ENCODE peak calls at places on chromosomes 5 and 9, in six cellular contexts. H is mesendoderm, G is GM23248, F is HCT116, V is IMR-90, L is HepG2. R is an unnamed sample.

GRCh38 chr5:178474562-178475184 is 115.5 kb downstream of the COL23A1 start:
- DNase-seq in H (peak; percentile 55), L (no peak), F (no peak), V (no peak), G (no peak), R (no peak)

GRCh38 chr9:80698725-80699124 is 990.6 kb downstream of the TLE1 start:
- DNase-seq in V (peak; percentile 18), F (no peak), G (no peak), L (no peak), H (no peak), R (no peak)

GRCh38 chr9:91341749-91342148 is 20.0 kb downstream of the AUH start:
- DNase-seq in L (no peak), V (no peak), F (no peak), H (no peak), G (no peak), R (no peak)

GRCh38 chr5:8908055-8908683 is 637.7 kb downstream of the SEMA5A start:
- DNase-seq in F (no peak), L (no peak), V (peak; percentile 43), G (peak; percentile 41), H (peak; percentile 72), R (peak; percentile 17)

GRCh38 chr5:172102913-172103629 is 85.0 kb downstream of the STK10 start:
- DNase-seq in V (peak; percentile 95), H (peak; percentile 78), G (peak; percentile 99), F (peak; percentile 64), L (no peak), R (peak; percentile 94)

GRCh38 chr9:129267141-129267540 is 89.1 kb upstream of the IER5L start:
- DNase-seq in F (no peak), G (no peak), H (no peak), L (no peak), V (no peak), R (no peak)

GRCh38 chr9:33124716-33125378 is 42.3 kb downstream of the B4GALT1 start:
- DNase-seq in V (no peak), H (no peak), L (no peak), F (no peak), G (no peak), R (no peak)

GRCh38 chr5:150672237-150672883 is 11.3 kb downstream of the MYOZ3 start:
- DNase-seq in F (no peak), L (no peak), G (peak; percentile 56), H (peak; percentile 93), V (no peak), R (peak; percentile 76)

GRCh38 chr9:110926828-110927227 is 111.4 kb downstream of the LPAR1 start:
- DNase-seq in F (no peak), V (no peak), L (no peak), H (no peak), G (no peak), R (no peak)

GRCh38 chr5:131163315-131164119 is 1.5 kb downstream of the HINT1 start:
- DNase-seq in F (no peak), V (peak; percentile 45), L (peak; percentile 75), G (peak; percentile 57), H (peak; percentile 16), R (peak; percentile 23)

GRCh38 chr5:132013711-132014110 is 2.3 kb upstream of the ACSL6 start:
- DNase-seq in L (no peak), F (no peak), V (no peak), G (no peak), H (no peak), R (peak; percentile 40)

GRCh38 chr5:177085985-177086917 is at the start of gene FGFR4:
- DNase-seq in G (peak; percentile 80), L (peak; percentile 65), H (peak; percentile 91), V (peak; percentile 39), F (peak; percentile 78), R (peak; percentile 32)

GRCh38 chr5:60649288-60649917 is 50.6 kb downstream of the DEPDC1B start:
- DNase-seq in F (peak; percentile 33), L (peak; percentile 59), G (peak; percentile 66), V (peak; percentile 51), H (peak; percentile 45), R (peak; percentile 43)

GRCh38 chr9:110555971-110556370 is 23.6 kb downstream of the SVEP1 start:
- DNase-seq in L (peak; percentile 62), F (no peak), H (no peak), G (peak; percentile 89), V (peak; percentile 88), R (peak; percentile 29)

GRCh38 chr5:122492675-122493074 is 180.6 kb downstream of the SNCAIP start:
- DNase-seq in V (no peak), H (peak; percentile 68), F (peak; percentile 24), G (peak; percentile 24), L (no peak), R (no peak)

DNA sequence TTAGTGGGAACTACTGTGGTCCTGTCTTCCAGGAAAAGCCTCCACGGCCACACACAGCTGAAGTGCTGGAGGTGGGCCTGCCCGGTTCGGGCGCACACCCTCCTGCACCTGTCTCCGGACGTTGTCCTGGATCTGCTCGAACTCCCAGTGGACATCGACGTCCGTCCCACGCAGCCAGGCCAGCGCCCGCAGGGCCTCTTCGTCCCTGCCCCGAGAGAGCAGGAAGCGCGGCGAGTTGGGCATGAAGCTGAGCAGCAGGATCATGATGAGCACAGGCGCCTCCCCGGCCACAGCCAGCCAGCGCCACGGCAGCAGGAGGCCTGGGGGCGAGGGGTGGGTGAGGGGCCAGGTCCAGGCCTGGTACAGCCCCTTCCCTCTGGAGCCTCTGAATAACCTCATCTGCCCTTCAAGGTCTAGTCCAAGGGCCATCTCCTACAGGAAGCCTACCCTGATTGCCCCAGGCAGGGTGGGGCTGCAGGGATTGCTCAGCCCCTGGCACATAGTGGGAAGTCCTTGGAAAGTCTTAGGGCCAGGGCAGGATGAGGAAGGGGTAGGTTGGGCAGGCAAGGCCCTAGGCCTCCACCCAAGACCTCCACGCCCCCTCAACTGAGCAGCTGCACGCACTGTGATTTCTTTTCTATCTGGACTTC is 3.5 kb downstream of the SLC2A6 start:
- DNase-seq in V (no peak), L (no peak), H (no peak), G (no peak), F (no peak), R (no peak)
- H3K36me3 ChIP-seq in V (peaks cover 1% of the 10 kb centered on the region), L (peaks cover 3% of the 10 kb centered on the region), H (peaks cover 1% of the 10 kb centered on the region), G (no peaks in the 10 kb centered on the region), F (no peaks in the 10 kb centered on the region), R (peaks cover 3% of the 10 kb centered on the region)

DNA sequence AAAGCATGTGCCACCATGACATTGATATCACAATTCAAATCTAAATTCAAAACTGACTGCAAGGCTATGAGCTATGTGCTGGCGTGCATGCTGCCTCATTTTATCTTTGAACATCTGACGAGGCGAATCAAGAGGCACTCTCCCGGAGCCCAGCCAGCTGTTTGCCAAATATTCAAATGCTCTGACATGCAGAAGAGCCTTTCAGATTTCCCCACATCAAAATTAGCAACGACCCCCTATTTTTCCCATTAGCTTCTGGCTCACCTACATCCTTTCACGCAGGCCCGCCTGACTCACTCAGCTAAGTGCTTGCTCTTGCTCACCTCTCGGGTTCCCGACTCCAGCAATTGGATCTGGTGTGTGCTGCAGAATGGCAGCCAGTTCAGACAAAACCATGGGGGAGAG is 159.0 kb downstream of the NR2F1-AS1 start:
- DNase-seq in V (no peak), H (peak; percentile 37), L (no peak), G (no peak), F (no peak), R (no peak)
- H3K4me2 ChIP-seq in V (no peak overlapping the region), H (no peak overlapping the region), L (no peak overlapping the region), G (no peak overlapping the region), F (no peak overlapping the region), R (no peak overlapping the region)

GRCh38 chr5:169590602-169591001 is 7.0 kb downstream of the SPDL1 start:
- DNase-seq in G (no peak), H (no peak), F (no peak), L (no peak), V (no peak), R (peak; percentile 12)
- H3K36me3 ChIP-seq in G (peaks cover 77% of the 10 kb centered on the region), H (peaks cover 5% of the 10 kb centered on the region), F (peaks cover 47% of the 10 kb centered on the region), L (peaks cover 31% of the 10 kb centered on the region), V (peaks cover 12% of the 10 kb centered on the region), R (peaks cover 43% of the 10 kb centered on the region)

GRCh38 chr9:19998823-19999455 is 210.1 kb upstream of the SLC24A2 start:
- DNase-seq in V (no peak), H (no peak), G (peak; percentile 54), F (no peak), L (no peak), R (peak; percentile 67)

GRCh38 chr9:19998153-19998552 is 209.3 kb upstream of the SLC24A2 start:
- DNase-seq in L (no peak), H (peak; percentile 7), V (peak; percentile 16), F (peak; percentile 12), G (peak; percentile 28), R (no peak)

GRCh38 chr9:19995619-19996018 is 206.8 kb upstream of the SLC24A2 start:
- DNase-seq in V (no peak), G (no peak), L (no peak), H (no peak), F (no peak), R (no peak)

GRCh38 chr9:20001058-20001457 is 212.2 kb upstream of the SLC24A2 start:
- DNase-seq in L (no peak), F (no peak), G (no peak), H (no peak), V (no peak), R (no peak)

GRCh38 chr9:19999491-20000057 is 210.7 kb upstream of the SLC24A2 start:
- DNase-seq in V (peak; percentile 87), G (peak; percentile 82), H (no peak), F (peak; percentile 49), L (no peak), R (peak; percentile 96)
- H3K4me2 ChIP-seq in V (no peak overlapping the region), G (peak overlapping the region; percentile 57), H (no peak overlapping the region), F (peak overlapping the region; percentile 52), L (no peak overlapping the region), R (peak overlapping the region; percentile 65)

GRCh38 chr5:133974142-133974541 is 5.7 kb upstream of the C5orf15 start:
- DNase-seq in F (no peak), V (no peak), G (no peak), H (no peak), L (no peak), R (no peak)

GRCh38 chr5:133978943-133979342 is 10.5 kb upstream of the C5orf15 start:
- DNase-seq in V (no peak), H (no peak), F (no peak), L (no peak), G (no peak), R (no peak)

GRCh38 chr5:133980652-133981051 is 12.2 kb upstream of the C5orf15 start:
- DNase-seq in V (no peak), F (no peak), H (no peak), G (no peak), L (no peak), R (no peak)

GRCh38 chr5:133977161-133977787 is 8.8 kb upstream of the C5orf15 start:
- DNase-seq in G (no peak), V (peak; percentile 39), L (peak; percentile 76), H (no peak), F (no peak), R (no peak)

DNA sequence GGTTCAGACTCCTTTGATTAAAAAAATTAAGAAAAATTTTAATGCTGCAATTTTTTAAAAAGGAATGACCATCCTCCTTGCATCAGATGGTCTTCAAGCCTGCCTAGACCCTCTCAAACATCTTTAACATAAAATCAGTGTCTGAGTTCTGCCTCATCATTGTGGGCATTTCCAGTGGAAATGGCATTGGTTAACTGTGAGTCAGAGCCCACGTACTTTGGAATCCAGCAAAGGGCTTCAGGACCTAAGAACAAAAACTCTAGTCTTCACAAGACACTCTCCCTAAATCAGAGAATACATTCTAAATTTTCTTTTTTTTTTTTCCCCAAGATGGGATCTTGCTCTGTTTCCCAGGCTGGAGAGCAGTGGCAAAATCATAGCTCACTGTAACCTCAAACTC is 9.4 kb upstream of the C5orf15 start:
- DNase-seq in H (no peak), V (peak; percentile 85), F (no peak), G (peak; percentile 89), L (no peak), R (peak; percentile 47)
- H3K36me3 ChIP-seq in H (peaks cover 12% of the 10 kb centered on the region), V (peaks cover 49% of the 10 kb centered on the region), F (peaks cover 57% of the 10 kb centered on the region), G (peaks cover 57% of the 10 kb centered on the region), L (peaks cover 59% of the 10 kb centered on the region), R (peaks cover 48% of the 10 kb centered on the region)